ENCODE peak calls at places on chromosome 9, in six cellular contexts. A, E, X, B, I and K are unnamed samples.

GRCh38 chr9:21873540-21874221 is 71.2 kb downstream of the MTAP start:
- ATAC-seq in B (no peak), A (no peak), E (no peak), I (no peak), X (peak), K (no peak)

GRCh38 chr9:98455957-98456621 is 200.6 kb upstream of the TBC1D2 start:
- ATAC-seq in I (no peak), A (no peak), X (no peak), B (no peak), E (no peak), K (no peak)

GRCh38 chr9:134283111-134283515 is 43.1 kb upstream of the RXRA start:
- ATAC-seq in A (no peak), X (peak), E (no peak), I (no peak), B (no peak), K (peak)

GRCh38 chr9:2012347-2012746 is 2.8 kb upstream of the SMARCA2 start:
- ATAC-seq in B (no peak), X (no peak), E (no peak), I (peak), A (no peak), K (no peak)

GRCh38 chr9:94990897-94991561 is 264.5 kb downstream of the AOPEP start:
- ATAC-seq in E (peak), X (no peak), B (no peak), A (peak), I (no peak), K (no peak)

GRCh38 chr9:21081999-21082398 is 4.3 kb upstream of the IFNB1 start:
- ATAC-seq in X (no peak), A (no peak), B (no peak), E (no peak), I (peak), K (no peak)

GRCh38 chr9:80400624-80401230 is 829.0 kb downstream of the TLE4 start:
- ATAC-seq in E (no peak), B (no peak), A (no peak), I (no peak), X (no peak), K (no peak)

GRCh38 chr9:121599872-121600585 is 51.4 kb upstream of the DAB2IP start:
- ATAC-seq in E (peak), X (no peak), B (no peak), I (no peak), A (peak), K (no peak)

GRCh38 chr9:9998491-9999287 is 614.1 kb downstream of the PTPRD start:
- ATAC-seq in I (peak), A (peak), X (peak), E (no peak), B (no peak), K (no peak)

GRCh38 chr9:16704096-16704488 is 166.4 kb downstream of the BNC2 start:
- ATAC-seq in E (no peak), A (no peak), B (no peak), I (no peak), X (no peak), K (no peak)

GRCh38 chr9:84411647-84412267 is 71.2 kb upstream of the SLC28A3 start:
- ATAC-seq in X (no peak), B (no peak), E (no peak), A (no peak), I (no peak), K (no peak)

GRCh38 chr9:91376239-91376638 is 14.5 kb upstream of the AUH start:
- ATAC-seq in B (no peak), A (no peak), E (no peak), X (peak), I (no peak), K (no peak)

GRCh38 chr9:115880221-115880620 is 273.4 kb upstream of the PAPPA start:
- ATAC-seq in I (no peak), B (no peak), E (no peak), X (no peak), A (no peak), K (no peak)

GRCh38 chr9:114366334-114367128 is 21.3 kb downstream of the AKNA start:
- ATAC-seq in A (no peak), E (peak), B (no peak), I (peak), X (peak), K (peak)

GRCh38 chr9:33517373-33517772 is 6.7 kb upstream of the ANKRD18B start:
- ATAC-seq in E (peak), X (peak), I (peak), A (peak), B (peak), K (no peak)

GRCh38 chr9:81103597-81104471 is 585.5 kb downstream of the TLE1 start:
- ATAC-seq in X (no peak), B (no peak), E (peak), A (no peak), I (no peak), K (no peak)

GRCh38 chr9:5478214-5478613 is 27.9 kb downstream of the CD274 start:
- ATAC-seq in I (peak), B (no peak), E (no peak), X (no peak), A (no peak), K (no peak)

GRCh38 chr9:92324889-92325268 is 271 bp downstream of the NOL8 start:
- ATAC-seq in B (peak), E (peak), X (peak), I (peak), A (peak), K (peak)

GRCh38 chr9:34087370-34087769 is 38.7 kb upstream of the UBAP2 start:
- ATAC-seq in I (no peak), A (no peak), X (no peak), B (no peak), E (no peak), K (no peak)

GRCh38 chr9:2017459-2018161 is 2.5 kb downstream of the SMARCA2 start:
- ATAC-seq in X (peak), I (peak), B (peak), E (peak), A (peak), K (peak)

GRCh38 chr9:109507421-109507838 is 9.3 kb upstream of the PTPN3 start:
- ATAC-seq in X (peak), A (peak), E (peak), I (no peak), B (no peak), K (peak)

GRCh38 chr9:115034801-115035200 is 83.2 kb downstream of the TNC start:
- ATAC-seq in E (no peak), X (peak), B (no peak), I (no peak), A (no peak), K (peak)

GRCh38 chr9:93149361-93149760 is 15.3 kb upstream of the NINJ1 start:
- ATAC-seq in B (no peak), I (no peak), A (no peak), E (no peak), X (no peak), K (no peak)

GRCh38 chr9:126419475-126419874 is 92.8 kb downstream of the MVB12B start:
- ATAC-seq in X (no peak), E (no peak), B (no peak), A (no peak), I (no peak), K (no peak)

GRCh38 chr9:35691325-35691631 is 1.6 kb upstream of the TPM2 start:
- ATAC-seq in X (peak), E (peak), I (no peak), A (peak), B (peak), K (no peak)

GRCh38 chr9:116695441-116695840 is 8.3 kb downstream of the TRIM32 start:
- ATAC-seq in I (no peak), B (no peak), A (no peak), E (no peak), X (peak), K (no peak)

GRCh38 chr9:114607671-114608524 is 3.2 kb upstream of the TMEM268 start:
- ATAC-seq in X (no peak), E (no peak), I (peak), A (no peak), B (no peak), K (no peak)

GRCh38 chr9:91852801-91853347 is 97.2 kb downstream of the ROR2 start:
- ATAC-seq in A (no peak), B (no peak), I (no peak), E (no peak), X (peak), K (peak)

GRCh38 chr9:69157751-69158466 is 16.2 kb upstream of the TJP2 start:
- ATAC-seq in A (no peak), E (no peak), B (peak), I (no peak), X (no peak), K (no peak)

GRCh38 chr9:33082538-33083326 is 6.3 kb upstream of the SMU1 start:
- ATAC-seq in X (peak), I (peak), E (no peak), A (no peak), B (no peak), K (peak)

GRCh38 chr9:4714266-4715016 is 26.6 kb downstream of the AK3 start:
- ATAC-seq in E (no peak), A (no peak), I (no peak), B (no peak), X (no peak), K (no peak)

GRCh38 chr9:127572961-127573727 is 38.9 kb upstream of the STXBP1 start:
- ATAC-seq in B (no peak), X (no peak), A (no peak), E (no peak), I (no peak), K (no peak)

GRCh38 chr9:73023025-73023541 is 70.2 kb upstream of the ALDH1A1 start:
- ATAC-seq in B (no peak), I (peak), E (peak), X (peak), A (peak), K (peak)

GRCh38 chr9:70566066-70566465 is 151.6 kb upstream of the KLF9 start:
- ATAC-seq in A (no peak), E (no peak), I (no peak), B (no peak), X (no peak), K (no peak)

GRCh38 chr9:114853071-114853865 is 47.4 kb upstream of the TNFSF15 start:
- ATAC-seq in X (no peak), I (no peak), A (no peak), B (peak), E (no peak), K (no peak)

GRCh38 chr9:28234899-28235277 is 661.6 kb upstream of the C9orf72 start:
- ATAC-seq in E (no peak), A (no peak), I (no peak), X (no peak), B (no peak), K (no peak)

GRCh38 chr9:8436791-8437190 is 637.2 kb upstream of the DMAC1 start:
- ATAC-seq in X (no peak), I (no peak), E (no peak), A (no peak), B (no peak), K (no peak)

GRCh38 chr9:133199648-133200321 is 9.3 kb downstream of the OBP2B start:
- ATAC-seq in I (no peak), X (peak), E (no peak), A (peak), B (peak), K (no peak)

GRCh38 chr9:28365020-28365640 is 791.8 kb upstream of the C9orf72 start:
- ATAC-seq in I (no peak), A (no peak), B (no peak), E (no peak), X (no peak), K (no peak)

GRCh38 chr9:124812401-124813016 is 35.6 kb downstream of the OLFML2A start:
- ATAC-seq in B (peak), X (peak), A (no peak), I (no peak), E (peak), K (peak)
- TF ChIP-seq EP300 in B (no peak), X (no peak), A (no peak), I (no peak), E (peak), K (no peak)

GRCh38 chr9:129202613-129203555 is 24.8 kb upstream of the IER5L start:
- ATAC-seq in E (peak), X (peak), A (peak), B (peak), I (peak), K (peak)
- TF ChIP-seq EP300 in E (no peak), X (no peak), A (no peak), B (no peak), I (no peak), K (no peak)

GRCh38 chr9:75889977-75890540 is 414 bp upstream of the PCSK5 start:
- ATAC-seq in A (peak), I (no peak), X (peak), E (peak), B (peak), K (peak)
- TF ChIP-seq EP300 in A (no peak), I (no peak), X (no peak), E (no peak), B (no peak), K (no peak)

GRCh38 chr9:89878687-89879086 is 273.9 kb downstream of the GADD45G start:
- ATAC-seq in E (no peak), B (no peak), I (peak), A (peak), X (peak), K (peak)
- TF ChIP-seq EP300 in E (no peak), B (no peak), I (no peak), A (no peak), X (peak), K (no peak)

DNA sequence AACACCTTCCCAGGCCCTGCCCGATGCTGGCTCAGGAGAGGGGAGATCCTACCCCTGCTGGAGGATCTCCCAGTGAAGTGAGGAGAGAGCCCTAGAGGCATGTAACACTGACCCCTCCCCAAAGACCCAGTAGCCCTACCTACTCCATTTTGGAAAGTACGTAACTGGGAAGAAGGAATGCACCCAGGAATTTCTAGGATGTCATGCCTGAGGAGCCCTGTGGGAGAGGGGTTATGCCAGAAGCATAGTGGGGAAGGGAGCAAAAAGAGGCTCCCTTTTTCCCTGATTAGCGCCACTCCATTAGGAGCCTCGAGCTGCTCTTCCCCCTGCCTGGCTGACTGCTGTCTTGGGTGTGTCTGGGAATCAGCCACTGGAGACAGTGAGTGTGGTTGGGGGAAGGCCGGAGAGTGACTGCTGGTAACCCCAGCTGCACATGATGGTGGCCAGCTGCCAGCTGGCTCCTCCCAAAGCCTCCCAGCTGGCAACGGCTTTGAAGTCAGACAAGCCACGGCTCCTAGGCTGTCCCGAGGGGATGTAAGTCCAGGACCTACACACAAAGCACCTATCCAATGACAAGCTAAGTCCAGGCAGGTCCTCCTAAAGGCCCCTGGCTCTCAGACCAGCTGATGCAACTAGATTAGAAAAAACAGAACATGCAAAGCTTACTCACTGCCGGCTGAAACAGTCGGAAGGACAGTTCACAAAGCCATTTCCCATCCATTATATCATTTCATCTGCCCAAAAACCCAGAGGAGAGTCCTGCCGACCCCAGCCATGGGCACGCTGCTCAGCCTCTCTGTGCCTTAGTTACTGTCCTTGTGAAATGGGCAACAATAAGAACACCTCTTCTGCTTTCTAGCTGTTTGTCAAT is 136.5 kb upstream of the ABCA1 start:
- ATAC-seq in B (peak), A (peak), I (peak), X (peak), E (peak), K (peak)
- TF ChIP-seq EP300 in B (no peak), A (peak), I (no peak), X (no peak), E (peak), K (no peak)

DNA sequence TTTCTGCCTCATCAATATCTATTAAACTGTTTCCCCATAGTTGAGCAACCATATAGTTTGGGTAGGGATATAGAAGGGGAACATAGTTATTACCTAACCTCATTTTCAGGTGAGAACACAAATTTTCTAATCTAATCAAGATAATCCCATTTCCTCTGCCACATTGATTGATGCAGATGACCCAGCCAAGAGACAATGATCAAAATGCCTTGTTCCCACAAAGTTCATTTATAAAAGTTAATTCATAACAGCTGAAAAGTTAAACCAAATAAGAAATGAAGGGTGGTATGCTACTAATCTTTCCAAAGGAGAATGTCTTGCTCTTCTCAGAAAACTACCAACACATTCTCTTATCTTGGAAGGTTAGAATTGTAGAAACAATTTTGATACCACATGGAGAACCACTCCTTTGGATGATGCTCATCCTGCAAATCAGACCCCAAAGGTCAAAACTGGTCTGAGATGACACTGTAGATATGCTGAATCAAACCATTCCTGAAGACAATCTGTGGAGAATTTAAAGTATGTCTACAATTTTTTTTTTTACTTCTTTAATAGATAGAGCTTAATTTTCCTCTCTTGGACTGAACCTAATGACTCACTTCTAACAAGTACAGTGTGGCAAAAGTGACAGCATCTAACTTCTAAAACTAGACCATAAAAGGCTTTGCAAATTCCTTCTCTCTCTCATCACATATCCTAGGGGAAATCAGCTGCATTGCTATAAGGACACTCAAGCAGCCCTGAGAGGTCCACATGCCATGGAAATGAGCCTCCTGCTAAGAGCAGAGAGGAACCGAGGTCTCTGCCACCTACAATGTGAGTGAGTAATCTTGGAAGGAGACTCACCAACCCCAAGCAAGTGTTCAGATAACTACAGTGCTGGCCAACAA is 586.7 kb upstream of the TUSC1 start:
- ATAC-seq in A (no peak), I (no peak), E (peak), B (no peak), X (no peak), K (no peak)
- TF ChIP-seq EP300 in A (no peak), I (no peak), E (peak), B (no peak), X (no peak), K (no peak)